ENCODE peak calls at places on chromosomes 16 and 17, in six cellular contexts. I is pancreas, H is spleen, B is cardiac muscle cell, N is PC-3, A is bronchial epithelial cell. U is an unnamed sample.

GRCh38 chr16:19911204-19911603 is 26.6 kb upstream of the GPRC5B start:
- DNase-seq in I (no peak), H (no peak), B (no peak), N (no peak), A (no peak), U (no peak)

GRCh38 chr17:50425682-50426471 is at the start of gene ACSF2:
- DNase-seq in I (peak), H (peak), B (peak), N (peak), A (no peak), U (peak)

GRCh38 chr17:50117202-50118040 is 12.5 kb downstream of the SAMD14 start:
- DNase-seq in I (peak), H (peak), B (peak), N (peak), A (peak), U (peak)

GRCh38 chr16:31216552-31217530 is at the start of gene PYDC1:
- DNase-seq in I (no peak), H (peak), B (no peak), N (no peak), A (no peak), U (no peak)

GRCh38 chr17:6924121-6924676 is 71.7 kb upstream of the ALOX12 start:
- DNase-seq in I (no peak), H (no peak), B (no peak), N (no peak), A (no peak), U (no peak)

GRCh38 chr16:8887952-8888560 is 5.9 kb downstream of the LITAFD start:
- DNase-seq in I (peak), H (peak), B (peak), N (peak), A (no peak), U (no peak)

GRCh38 chr16:49458221-49458620 is 84.6 kb downstream of the C16orf78 start:
- DNase-seq in I (no peak), H (peak), B (no peak), N (no peak), A (no peak), U (no peak)

GRCh38 chr17:51668963-51669246 is 408.6 kb downstream of the UTP18 start:
- DNase-seq in I (no peak), H (no peak), B (no peak), N (no peak), A (no peak), U (no peak)

GRCh38 chr17:64025732-64026294 is 5.4 kb upstream of the ICAM2 start:
- DNase-seq in I (peak), H (peak), B (peak), N (peak), A (peak), U (peak)

GRCh38 chr17:80779961-80780380 is 211.7 kb upstream of the CHMP6 start:
- DNase-seq in I (no peak), H (no peak), B (peak), N (no peak), A (no peak), U (no peak)

GRCh38 chr17:57512258-57512657 is 232.8 kb downstream of the CCDC182 start:
- DNase-seq in I (no peak), H (no peak), B (no peak), N (no peak), A (no peak), U (no peak)

GRCh38 chr17:8047769-8048110 is 8.9 kb downstream of the ALOX15B start:
- DNase-seq in I (no peak), H (no peak), B (no peak), N (no peak), A (no peak), U (no peak)

GRCh38 chr17:19876524-19877161 is 8.9 kb upstream of the ULK2 start:
- DNase-seq in I (no peak), H (peak), B (no peak), N (no peak), A (no peak), U (peak)

GRCh38 chr17:146983-147761 is 9.8 kb downstream of the SCGB1C2 start:
- DNase-seq in I (peak), H (peak), B (no peak), N (no peak), A (no peak), U (no peak)

GRCh38 chr17:59423137-59423703 is 91.8 kb downstream of the YPEL2 start:
- DNase-seq in I (peak), H (no peak), B (peak), N (peak), A (peak), U (no peak)

GRCh38 chr17:69047368-69048263 is 13.1 kb downstream of the ABCA9 start:
- DNase-seq in I (peak), H (no peak), B (peak), N (no peak), A (peak), U (peak)

GRCh38 chr17:15233022-15233805 is 31.9 kb downstream of the PMP22 start:
- DNase-seq in I (no peak), H (no peak), B (peak), N (peak), A (peak), U (no peak)

GRCh38 chr16:21264226-21265036 is 13.7 kb downstream of the CRYM start:
- DNase-seq in I (no peak), H (no peak), B (peak), N (no peak), A (no peak), U (peak)

GRCh38 chr16:11671271-11671670 is 3.0 kb downstream of the SNN start:
- DNase-seq in I (no peak), H (peak), B (no peak), N (no peak), A (no peak), U (no peak)

GRCh38 chr16:72291121-72291520 is 119.2 kb upstream of the PMFBP1 start:
- DNase-seq in I (no peak), H (no peak), B (peak), N (no peak), A (no peak), U (no peak)

GRCh38 chr17:80899402-80900268 is 92.0 kb upstream of the CHMP6 start:
- DNase-seq in I (no peak), H (no peak), B (peak), N (peak), A (peak), U (peak)

GRCh38 chr17:81097943-81098308 is 63.0 kb downstream of the BAIAP2 start:
- DNase-seq in I (no peak), H (no peak), B (no peak), N (peak), A (peak), U (peak)

GRCh38 chr17:75553553-75554110 is 28.1 kb downstream of the LLGL2 start:
- DNase-seq in I (no peak), H (no peak), B (no peak), N (no peak), A (no peak), U (no peak)

GRCh38 chr16:77938913-77939312 is 83.4 kb upstream of the CLEC3A start:
- DNase-seq in I (no peak), H (no peak), B (no peak), N (no peak), A (no peak), U (no peak)

GRCh38 chr16:19555938-19556778 is 655 bp downstream of the VPS35L start:
- DNase-seq in I (no peak), H (no peak), B (peak), N (peak), A (peak), U (peak)

GRCh38 chr17:30336369-30337171 is 2.7 kb upstream of the TMIGD1 start:
- DNase-seq in I (peak), H (no peak), B (peak), N (peak), A (peak), U (peak)

GRCh38 chr17:78419970-78420820 is 41.7 kb downstream of the PGS1 start:
- DNase-seq in I (no peak), H (no peak), B (no peak), N (no peak), A (no peak), U (no peak)

GRCh38 chr16:11556214-11556819 is 30.4 kb downstream of the LITAF start:
- DNase-seq in I (no peak), H (peak), B (no peak), N (no peak), A (no peak), U (no peak)

GRCh38 chr16:4113358-4114256 is 2.6 kb downstream of the ADCY9 start:
- DNase-seq in I (no peak), H (peak), B (no peak), N (no peak), A (no peak), U (no peak)

GRCh38 chr17:44178133-44178532 is 7.6 kb downstream of the ASB16 start:
- DNase-seq in I (no peak), H (no peak), B (no peak), N (no peak), A (no peak), U (no peak)
- H3K4me3 ChIP-seq in I (no peak), H (no peak), B (no peak), N (no peak), A (no peak), U (no peak)

GRCh38 chr17:21452377-21453143 is 76.4 kb downstream of the KCNJ12 start:
- DNase-seq in I (no peak), H (peak), B (peak), N (peak), A (peak), U (peak)
- H3K4me3 ChIP-seq in I (no peak), H (no peak), B (no peak), N (no peak), A (peak), U (no peak)

GRCh38 chr16:2719328-2720062 is 529 bp downstream of the PRSS27 start:
- DNase-seq in I (no peak), H (peak), B (no peak), N (peak), A (no peak), U (peak)
- H3K4me3 ChIP-seq in I (no peak), H (no peak), B (no peak), N (no peak), A (no peak), U (no peak)

GRCh38 chr16:66516172-66516807 is 33.6 kb downstream of the TK2 start:
- DNase-seq in I (no peak), H (no peak), B (no peak), N (no peak), A (no peak), U (no peak)
- H3K4me3 ChIP-seq in I (no peak), H (no peak), B (no peak), N (no peak), A (no peak), U (no peak)

U was measured in transverse colon.